ENCODE peak calls at places on chromosomes 1 and 21, in seven cellular contexts. S is osteocyte, T is WTC11, M is fibroblast of pulmonary artery, Z is heart left ventricle, E is uterus, Y is progenitor cell of endocrine pancreas. H is an unnamed sample.

GRCh38 chr21:45386728-45387371 is 18.1 kb upstream of the COL18A1 start:
- DNase-seq in Y (no peak), E (peak), Z (peak), M (peak), T (no peak), S (no peak), H (peak)

GRCh38 chr1:36023098-36023769 is 60.7 kb upstream of the TEKT2 start:
- DNase-seq in Y (no peak), S (no peak), M (no peak), T (no peak), E (no peak), Z (no peak), H (no peak)

GRCh38 chr1:20124451-20125057 is 5.2 kb upstream of the PLA2G2D start:
- DNase-seq in Y (no peak), E (peak), M (peak), T (no peak), S (no peak), Z (no peak), H (peak)

GRCh38 chr1:9873992-9874391 is 36.1 kb downstream of the CTNNBIP1 start:
- DNase-seq in Y (no peak), E (no peak), M (no peak), T (no peak), Z (no peak), S (no peak), H (no peak)

GRCh38 chr1:68962711-68963110 is 465.8 kb upstream of the DEPDC1 start:
- DNase-seq in Z (no peak), T (no peak), E (no peak), Y (no peak), S (no peak), M (no peak), H (peak)

GRCh38 chr1:241265428-241265827 is 91.6 kb downstream of the RGS7 start:
- DNase-seq in Z (no peak), M (no peak), E (no peak), S (no peak), Y (no peak), T (no peak), H (no peak)

GRCh38 chr1:53207726-53208125 is 11.1 kb downstream of the CPT2 start:
- DNase-seq in Z (no peak), S (no peak), T (no peak), M (peak), Y (no peak), E (no peak), H (no peak)

GRCh38 chr1:205950826-205951549 is 7.7 kb upstream of the SLC26A9 start:
- DNase-seq in T (no peak), Y (no peak), Z (no peak), S (no peak), M (peak), E (no peak), H (peak)

GRCh38 chr1:86487131-86487804 is 18.5 kb downstream of the CLCA1 start:
- DNase-seq in Y (no peak), Z (peak), S (no peak), M (peak), T (no peak), E (peak), H (peak)

GRCh38 chr1:143720087-143721023 is 251.4 kb downstream of the FAM72C start:
- DNase-seq in E (no peak), Y (peak), Z (no peak), T (peak), M (peak), S (no peak), H (no peak)

GRCh38 chr1:19730793-19731192 is 66.1 kb downstream of the HTR6 start:
- DNase-seq in Y (no peak), S (no peak), T (no peak), E (no peak), M (no peak), Z (no peak), H (no peak)

GRCh38 chr1:66445492-66446181 is 88.3 kb upstream of the SGIP1 start:
- DNase-seq in T (no peak), S (no peak), E (no peak), Z (peak), M (no peak), Y (no peak), H (no peak)

GRCh38 chr1:69221492-69221990 is 346.2 kb upstream of the LRRC7 start:
- DNase-seq in E (no peak), Z (no peak), T (no peak), M (no peak), Y (no peak), S (no peak), H (no peak)

GRCh38 chr1:66951513-66951912 is 26.7 kb downstream of the MIER1 start:
- DNase-seq in Y (no peak), Z (no peak), M (peak), S (no peak), T (no peak), E (no peak), H (peak)

GRCh38 chr21:31630062-31630711 is 29.3 kb upstream of the SOD1 start:
- DNase-seq in Z (no peak), T (no peak), E (peak), M (peak), Y (no peak), S (peak), H (peak)

GRCh38 chr1:161799792-161800191 is 33.7 kb downstream of the ATF6 start:
- DNase-seq in E (no peak), S (no peak), T (no peak), Y (no peak), Z (no peak), M (no peak), H (no peak)

GRCh38 chr21:41583274-41583790 is 75.4 kb upstream of the TMPRSS2 start:
- DNase-seq in M (no peak), S (no peak), E (no peak), T (no peak), Y (no peak), Z (no peak), H (peak)

GRCh38 chr21:32595431-32595830 is 10.1 kb upstream of the TCP10L start:
- DNase-seq in T (no peak), Y (no peak), E (no peak), Z (no peak), S (no peak), M (no peak), H (no peak)

GRCh38 chr1:165764277-165764676 is 4.4 kb downstream of the TMCO1 start:
- DNase-seq in M (no peak), T (no peak), E (no peak), S (no peak), Z (no peak), Y (no peak), H (no peak)
- TF ChIP-seq CTCF in M (no peak), T (no peak), E (no peak), S (no peak), Z (no peak), Y (no peak), H (no peak)

GRCh38 chr1:2315711-2316450 is 75.5 kb downstream of the MORN1 start:
- DNase-seq in M (no peak), S (no peak), E (no peak), Y (no peak), T (no peak), Z (no peak), H (no peak)

GRCh38 chr1:2312589-2313301 is 78.6 kb downstream of the MORN1 start:
- DNase-seq in Z (no peak), E (no peak), Y (no peak), S (no peak), T (no peak), M (no peak), H (no peak)

GRCh38 chr1:2314803-2315710 is 76.3 kb downstream of the MORN1 start:
- DNase-seq in M (peak), T (peak), Z (peak), Y (peak), S (no peak), E (peak), H (peak)

GRCh38 chr1:2313651-2314296 is 77.6 kb downstream of the MORN1 start:
- DNase-seq in S (no peak), Y (no peak), T (no peak), E (no peak), Z (no peak), M (no peak), H (no peak)

GRCh38 chr1:2314297-2314802 is 77.0 kb downstream of the MORN1 start:
- DNase-seq in E (peak), Y (peak), T (peak), Z (peak), M (peak), S (peak), H (peak)
- TF ChIP-seq CTCF in E (no peak), Y (no peak), T (no peak), Z (no peak), M (no peak), S (no peak), H (no peak)

DNA sequence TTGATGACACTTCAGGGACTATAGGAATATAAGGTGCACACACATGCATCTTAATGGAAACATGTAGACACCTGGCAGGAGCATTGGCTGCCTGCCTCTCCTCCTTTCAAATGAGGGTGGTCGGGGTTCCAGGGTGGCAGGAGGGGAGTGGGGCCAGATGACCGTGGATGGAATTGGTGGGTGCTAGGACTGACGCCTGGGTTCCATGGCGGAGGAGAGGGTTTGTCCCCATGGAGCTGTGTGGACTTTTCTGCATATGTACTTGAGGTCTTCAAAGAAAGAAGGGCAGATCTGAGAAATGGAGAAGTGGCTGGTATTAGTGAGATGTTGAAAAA is 7.7 kb downstream of the PRRX1 start:
- DNase-seq in S (no peak), Y (no peak), Z (no peak), E (no peak), T (no peak), M (no peak), H (no peak)
- TF ChIP-seq CTCF in S (no peak), Y (no peak), Z (no peak), E (no peak), T (no peak), M (no peak), H (no peak)

GRCh38 chr1:171126504-171126903 is 35.8 kb downstream of the FMO3 start:
- DNase-seq in T (no peak), M (peak), S (no peak), Y (no peak), E (peak), Z (peak), H (no peak)
- TF ChIP-seq CTCF in T (no peak), M (no peak), S (no peak), Y (no peak), E (no peak), Z (no peak), H (no peak)

DNA sequence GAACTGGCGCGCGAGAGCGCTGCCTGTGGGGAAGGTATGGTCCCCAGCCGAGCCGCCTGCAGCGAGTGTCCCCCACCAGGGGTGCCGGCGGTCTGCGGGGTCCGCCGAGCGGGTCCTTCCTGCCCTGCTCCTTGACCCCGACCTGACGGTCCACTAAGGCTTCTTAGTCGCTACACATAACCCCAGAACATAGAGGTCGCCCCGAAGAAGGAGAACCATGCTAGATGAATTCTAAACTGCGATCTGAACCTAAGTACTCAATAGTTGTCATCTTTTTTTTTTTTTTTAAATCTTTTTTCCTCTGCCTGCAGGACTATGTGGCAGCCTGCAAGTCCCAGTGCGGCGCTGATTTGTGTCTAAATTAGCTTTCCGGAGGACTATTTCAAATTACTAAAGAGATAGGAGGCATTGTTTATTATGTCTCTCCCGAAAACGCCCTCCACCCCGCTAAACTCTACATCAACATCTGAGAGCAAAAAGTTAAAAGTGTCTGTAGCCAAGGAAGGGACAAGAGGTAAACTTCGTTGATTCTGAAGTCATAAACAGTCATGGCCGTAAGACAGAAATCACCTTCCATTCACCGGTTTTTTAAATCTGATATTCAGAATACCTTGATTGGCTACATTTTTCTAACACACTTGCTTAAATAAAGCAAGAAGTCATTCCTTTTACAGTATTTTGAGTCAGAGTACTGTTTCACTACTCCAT is 476 bp downstream of the AXDND1 start:
- DNase-seq in E (no peak), Y (no peak), S (no peak), M (peak), Z (no peak), T (no peak), H (peak)
- TF ChIP-seq CTCF in E (no peak), Y (peak), S (peak), M (no peak), Z (no peak), T (no peak), H (no peak)

GRCh38 chr1:97138515-97139032 is 417.0 kb downstream of the PTBP2 start:
- DNase-seq in Y (no peak), T (no peak), M (no peak), E (no peak), S (no peak), Z (no peak), H (no peak)
- TF ChIP-seq CTCF in Y (no peak), T (peak), M (no peak), E (no peak), S (no peak), Z (no peak), H (no peak)

GRCh38 chr1:156419863-156420208 is 50.8 kb downstream of the RHBG start:
- DNase-seq in T (peak), S (no peak), Y (no peak), M (no peak), Z (no peak), E (no peak), H (no peak)
- TF ChIP-seq CTCF in T (no peak), S (no peak), Y (peak), M (no peak), Z (no peak), E (no peak), H (no peak)

H was measured in astrocyte of the spinal cord.